ENCODE peak calls at places on chromosomes 2 and 18, in four cellular contexts. L is activated T-helper 1 cell treated with Interleukin-2 at 50 U/mL for 16 hours, Y is HTR-8/SVneo, D is activated T-cell treated with anti-CD3 and anti-CD28 coated beads for 48 hours. R is an unnamed sample.

GRCh38 chr18:9081940-9082339 is 20.6 kb upstream of the NDUFV2 start:
- DNase-seq in L (no peak), Y (no peak), D (peak), R (peak)

GRCh38 chr18:79399275-79400081 is 3.7 kb downstream of the NFATC1 start:
- DNase-seq in L (no peak), Y (no peak), D (peak), R (no peak)

GRCh38 chr18:3402962-3403585 is 46.9 kb upstream of the TGIF1 start:
- DNase-seq in L (no peak), Y (peak), D (no peak), R (no peak)

GRCh38 chr2:64840419-64840818 is 148.8 kb upstream of the SLC1A4 start:
- DNase-seq in L (no peak), Y (no peak), D (no peak), R (peak)

GRCh38 chr18:62436636-62437519 is 85.9 kb upstream of the ZCCHC2 start:
- DNase-seq in L (no peak), Y (no peak), D (no peak), R (no peak)

GRCh38 chr18:70221156-70221910 is 15.8 kb upstream of the RTTN start:
- DNase-seq in L (no peak), Y (no peak), D (no peak), R (no peak)

GRCh38 chr2:133077259-133077822 is 407.3 kb upstream of the LYPD1 start:
- DNase-seq in L (no peak), Y (no peak), D (no peak), R (no peak)

GRCh38 chr18:57737661-57738060 is 65.5 kb downstream of the ATP8B1 start:
- DNase-seq in L (no peak), Y (peak), D (no peak), R (peak)

GRCh38 chr18:77590928-77591327 is 341.3 kb downstream of the GALR1 start:
- DNase-seq in L (no peak), Y (no peak), D (no peak), R (no peak)

GRCh38 chr2:230160112-230160660 is 59.6 kb downstream of the SP110 start:
- DNase-seq in L (peak), Y (peak), D (peak), R (peak)

GRCh38 chr2:33810046-33810835 is 211.1 kb upstream of the FAM98A start:
- DNase-seq in L (no peak), Y (peak), D (no peak), R (no peak)

GRCh38 chr2:161004379-161004778 is 155.8 kb upstream of the TANK start:
- DNase-seq in L (no peak), Y (peak), D (no peak), R (peak)